ENCODE peak calls at places on chromosomes 2 and 18, in six cellular contexts. Z is glutamatergic neuron; J is EL; Q is left lobe of liver; Y is activated CD4-positive, alpha-beta T cell treated with anti-CD3 and anti-CD28 coated beads, Interleukin-2, amount 50 U/mL, for 24 hours; X is GM04504. M is an unnamed sample.
A peak's percentile ranks its signal among the peaks of the same experiment; 100 is the strongest.

GRCh38 chr18:40607741-40608140 is 1347.3 kb upstream of the PIK3C3 start:
- DNase-seq in J (no peak), Y (no peak), Z (no peak), Q (no peak), X (no peak), M (no peak)

GRCh38 chr2:230869691-230870543 is 5.2 kb downstream of the ITM2C start:
- DNase-seq in X (no peak), J (no peak), Q (peak; percentile 30), Y (no peak), Z (no peak), M (no peak)

GRCh38 chr2:200640906-200641305 is 55.1 kb downstream of the AOX1 start:
- DNase-seq in X (no peak), Z (no peak), J (no peak), Y (no peak), Q (no peak), M (no peak)

GRCh38 chr2:209208211-209208610 is 215.6 kb upstream of the MAP2 start:
- DNase-seq in J (peak; percentile 22), Z (peak; percentile 72), Y (no peak), X (no peak), Q (no peak), M (no peak)

GRCh38 chr18:43322133-43322532 is 44.8 kb upstream of the SYT4 start:
- DNase-seq in J (no peak), X (no peak), Y (no peak), Q (no peak), Z (peak; percentile 60), M (no peak)

GRCh38 chr2:200585730-200586643 is at the start of gene AOX1:
- DNase-seq in X (no peak), Y (no peak), Q (peak; percentile 92), J (peak; percentile 81), Z (peak; percentile 45), M (no peak)

GRCh38 chr2:223042704-223043118 is 9.3 kb upstream of the KCNE4 start:
- DNase-seq in J (peak; percentile 47), Q (no peak), X (no peak), Z (no peak), Y (no peak), M (no peak)

GRCh38 chr2:206443735-206444527 is 599 bp downstream of the ADAM23 start:
- DNase-seq in X (peak; percentile 4), J (peak; percentile 39), Y (no peak), Q (no peak), Z (peak; percentile 69), M (no peak)

GRCh38 chr2:43100883-43101662 is 125.3 kb downstream of the ZFP36L2 start:
- DNase-seq in Z (peak; percentile 47), Q (no peak), J (no peak), Y (no peak), X (no peak), M (no peak)

GRCh38 chr18:72762505-72763122 is 105.2 kb downstream of the NETO1 start:
- DNase-seq in Q (no peak), Y (no peak), Z (no peak), X (peak; percentile 18), J (peak; percentile 47), M (no peak)

GRCh38 chr2:165120740-165121467 is 82.9 kb downstream of the SCN3A start:
- DNase-seq in Y (no peak), Z (no peak), J (no peak), Q (no peak), X (no peak), M (no peak)

GRCh38 chr2:10235099-10235908 is 67.4 kb upstream of the HPCAL1 start:
- DNase-seq in X (no peak), Y (no peak), Q (no peak), J (no peak), Z (peak; percentile 13), M (no peak)

GRCh38 chr2:71269511-71270090 is 42.7 kb upstream of the PAIP2B start:
- DNase-seq in J (no peak), X (no peak), Q (no peak), Y (no peak), Z (no peak), M (no peak)

GRCh38 chr2:241563031-241563507 is 4.5 kb downstream of the BOK start:
- DNase-seq in Q (no peak), Y (no peak), J (no peak), X (no peak), Z (no peak), M (no peak)

GRCh38 chr2:223585691-223586090 is 16.5 kb downstream of the SCG2 start:
- DNase-seq in Q (no peak), J (no peak), Z (no peak), X (no peak), Y (no peak), M (no peak)

GRCh38 chr2:28300921-28301341 is 91.7 kb upstream of the FOSL2 start:
- DNase-seq in Z (no peak), Y (no peak), Q (no peak), X (peak; percentile 87), J (peak; percentile 48), M (no peak)